ENCODE peak calls at places on chromosomes 6 and 20, in ten cellular contexts. N, S, K, D, Z, X, A, F, M and E are unnamed samples.
A peak's percentile ranks its signal among the peaks of the same experiment; 100 is the strongest.

GRCh38 chr20:41174782-41175181 is 37.4 kb downstream of the PLCG1 start:
- DNase-seq in X (no peak), D (no peak), A (no peak), N (no peak), S (no peak), Z (no peak), F (no peak), K (no peak), M (peak; percentile 10), E (peak; percentile 2)

GRCh38 chr20:34232494-34233087 is 8.6 kb upstream of the ASIP start:
- DNase-seq in A (no peak), N (no peak), X (no peak), S (no peak), D (no peak), K (no peak), Z (no peak), F (no peak), M (no peak), E (no peak)

GRCh38 chr6:677919-678318 is 15.0 kb downstream of the EXOC2 start:
- DNase-seq in N (no peak), S (no peak), F (no peak), M (no peak), X (no peak), A (no peak), Z (no peak), K (no peak), D (no peak), E (no peak)

GRCh38 chr6:113710110-113710509 is 147.0 kb upstream of the MARCKS start:
- DNase-seq in A (no peak), F (no peak), S (no peak), N (peak; percentile 3), Z (no peak), M (no peak), X (no peak), D (no peak), K (no peak), E (no peak)

GRCh38 chr6:148628251-148628650 is 118.6 kb upstream of the UST start:
- DNase-seq in Z (no peak), D (no peak), F (no peak), N (peak; percentile 53), A (no peak), X (no peak), M (peak; percentile 58), S (no peak), K (no peak), E (no peak)

GRCh38 chr6:141829996-141830395 is 302.7 kb upstream of the GJE1 start:
- DNase-seq in S (no peak), K (no peak), N (no peak), F (no peak), X (no peak), M (no peak), A (no peak), Z (no peak), D (no peak), E (no peak)

GRCh38 chr6:156562019-156562418 is 215.2 kb upstream of the ARID1B start:
- DNase-seq in M (no peak), Z (no peak), A (no peak), S (no peak), F (no peak), X (no peak), K (no peak), D (no peak), N (no peak), E (no peak)

GRCh38 chr6:6319947-6320811 is at the start of gene F13A1:
- DNase-seq in N (no peak), M (peak; percentile 71), A (no peak), X (no peak), Z (no peak), K (no peak), S (no peak), D (no peak), F (no peak), E (no peak)

GRCh38 chr20:35618372-35619131 is 2.9 kb downstream of the SPAG4 start:
- DNase-seq in K (peak; percentile 50), S (no peak), M (peak; percentile 63), N (no peak), F (no peak), Z (no peak), A (peak; percentile 24), X (no peak), D (no peak), E (peak; percentile 30)

GRCh38 chr6:27375613-27376079 is 12.9 kb upstream of the ZNF391 start:
- DNase-seq in N (no peak), X (no peak), S (no peak), M (no peak), F (no peak), Z (no peak), A (peak; percentile 2), K (no peak), D (no peak), E (no peak)

GRCh38 chr6:144688713-144689112 is 403.6 kb downstream of the UTRN start:
- DNase-seq in F (no peak), A (no peak), Z (no peak), M (no peak), N (no peak), K (no peak), S (no peak), D (no peak), X (no peak), E (no peak)